ENCODE peak calls at places on chromosomes 3 and 15, in seven cellular contexts. S, P, U, F, A, D and W are unnamed samples.
A peak's percentile ranks its signal among the peaks of the same experiment; 100 is the strongest.

GRCh38 chr3:57048052-57048671 is 12.3 kb upstream of the SPATA12 start:
- DNase-seq in S (no peak), P (no peak), U (peak; percentile 18), F (no peak), A (no peak), D (no peak), W (peak; percentile 45)

GRCh38 chr3:171458056-171458856 is 1.9 kb downstream of the TNIK start:
- DNase-seq in S (no peak), P (peak; percentile 53), U (peak; percentile 29), F (peak; percentile 12), A (no peak), D (peak; percentile 40), W (no peak)

GRCh38 chr3:113696658-113697191 is 283 bp upstream of the USF3 start:
- DNase-seq in S (peak; percentile 99), P (peak; percentile 100), U (peak; percentile 99), F (peak; percentile 99), A (peak; percentile 98), D (peak; percentile 100), W (peak; percentile 100)

GRCh38 chr15:94600496-94600895 is 369.1 kb downstream of the MCTP2 start:
- DNase-seq in S (no peak), P (no peak), U (no peak), F (no peak), A (no peak), D (no peak), W (no peak)

GRCh38 chr15:31452595-31453557 is 126.2 kb downstream of the KLF13 start:
- DNase-seq in S (no peak), P (peak; percentile 20), U (no peak), F (no peak), A (no peak), D (no peak), W (no peak)

GRCh38 chr15:41789662-41790061 is 15.4 kb downstream of the MAPKBP1 start:
- DNase-seq in S (no peak), P (no peak), U (no peak), F (no peak), A (no peak), D (no peak), W (no peak)

GRCh38 chr3:159340877-159341500 is 539.1 kb downstream of the MFSD1 start:
- DNase-seq in S (no peak), P (no peak), U (no peak), F (no peak), A (no peak), D (no peak), W (no peak)

GRCh38 chr3:171804618-171805389 is 5.5 kb downstream of the PLD1 start:
- DNase-seq in S (no peak), P (no peak), U (peak; percentile 59), F (no peak), A (no peak), D (no peak), W (no peak)

GRCh38 chr15:73717802-73718201 is 33.6 kb downstream of the CD276 start:
- DNase-seq in S (no peak), P (no peak), U (no peak), F (no peak), A (no peak), D (no peak), W (no peak)

GRCh38 chr3:170760174-170760526 is 109.8 kb downstream of the RPL22L1 start:
- DNase-seq in S (peak; percentile 40), P (no peak), U (peak; percentile 42), F (no peak), A (no peak), D (no peak), W (no peak)

GRCh38 chr15:98840010-98840409 is 167.6 kb downstream of the PGPEP1L start:
- DNase-seq in S (no peak), P (no peak), U (no peak), F (no peak), A (no peak), D (no peak), W (no peak)

GRCh38 chr3:185828755-185829154 is 3.9 kb upstream of the IGF2BP2 start:
- DNase-seq in S (no peak), P (no peak), U (no peak), F (no peak), A (no peak), D (no peak), W (no peak)

GRCh38 chr3:112647122-112647521 is 6.2 kb upstream of the CCDC80 start:
- DNase-seq in S (peak; percentile 85), P (peak; percentile 43), U (peak; percentile 81), F (no peak), A (no peak), D (peak; percentile 98), W (peak; percentile 86)

GRCh38 chr3:108477511-108478147 is 32.8 kb downstream of the MYH15 start:
- DNase-seq in S (peak; percentile 72), P (peak; percentile 43), U (peak; percentile 66), F (peak; percentile 41), A (peak; percentile 66), D (peak; percentile 71), W (peak; percentile 77)

GRCh38 chr3:16825617-16826204 is 59.0 kb upstream of the PLCL2 start:
- DNase-seq in S (no peak), P (no peak), U (no peak), F (no peak), A (no peak), D (no peak), W (no peak)

GRCh38 chr3:184776916-184777315 is 35.0 kb upstream of the VPS8 start:
- DNase-seq in S (no peak), P (no peak), U (no peak), F (no peak), A (no peak), D (no peak), W (no peak)

GRCh38 chr15:52262364-52262763 is 33.2 kb downstream of the MYO5C start:
- DNase-seq in S (no peak), P (no peak), U (peak; percentile 19), F (peak; percentile 18), A (no peak), D (peak; percentile 41), W (no peak)

GRCh38 chr3:177597325-177598109 is 400.2 kb upstream of the TBL1XR1 start:
- DNase-seq in S (peak; percentile 75), P (no peak), U (peak; percentile 63), F (no peak), A (no peak), D (no peak), W (peak; percentile 19)

GRCh38 chr3:133401374-133402135 is 1.7 kb downstream of the BFSP2 start:
- DNase-seq in S (peak; percentile 77), P (no peak), U (no peak), F (no peak), A (no peak), D (no peak), W (no peak)

GRCh38 chr3:194671511-194671899 is 486 bp downstream of the LSG1 start:
- DNase-seq in S (peak; percentile 52), P (no peak), U (peak; percentile 60), F (no peak), A (no peak), D (peak; percentile 44), W (no peak)

DNA sequence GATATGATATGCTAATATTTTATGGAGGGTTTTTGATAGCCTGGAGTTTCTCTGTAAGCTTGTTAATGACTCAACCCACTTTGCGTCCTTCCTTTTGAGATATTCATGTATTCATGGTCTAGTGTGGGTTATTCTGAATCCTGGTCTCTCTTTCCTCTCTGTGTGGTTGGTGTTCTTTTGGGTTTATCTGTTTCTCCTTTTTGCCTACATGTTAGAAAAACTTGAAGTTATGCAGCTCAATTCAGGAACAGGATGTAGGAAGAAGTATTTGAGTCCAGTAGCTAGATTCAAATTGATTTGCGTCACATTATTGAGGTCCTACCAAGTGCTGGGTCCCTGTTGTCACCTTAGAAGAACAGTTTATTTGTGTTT is 28.1 kb downstream of the CMTM7 start:
- DNase-seq in S (no peak), P (no peak), U (no peak), F (no peak), A (no peak), D (no peak), W (no peak)
- H3K18ac ChIP-seq in S (peak overlapping the region; percentile 85), P (peak overlapping the region; percentile 18), U (peak overlapping the region; percentile 23), F (no peak overlapping the region), A (peak overlapping the region; percentile 44), D (no peak overlapping the region), W (no peak overlapping the region)

DNA sequence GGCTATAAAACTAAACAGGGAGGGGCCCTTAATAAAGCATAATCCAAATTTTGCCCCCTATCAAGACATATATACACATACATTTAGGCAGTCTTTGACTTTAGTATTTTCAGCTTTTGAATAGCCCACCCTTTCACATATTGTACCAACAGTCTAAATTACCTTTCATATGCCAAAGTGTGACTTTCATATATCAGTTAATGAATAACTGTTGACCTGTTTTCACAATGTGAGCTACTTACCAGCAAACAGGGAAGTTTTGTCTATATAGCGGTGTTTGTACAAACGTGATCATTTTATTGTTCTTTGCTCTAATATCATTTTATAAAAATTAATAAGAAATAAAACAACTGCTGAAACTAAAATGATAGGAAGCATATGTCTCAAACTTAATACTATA is 28.0 kb downstream of the CEP152 start:
- DNase-seq in S (no peak), P (no peak), U (no peak), F (no peak), A (no peak), D (no peak), W (no peak)
- H3K18ac ChIP-seq in S (no peak overlapping the region), P (no peak overlapping the region), U (no peak overlapping the region), F (no peak overlapping the region), A (no peak overlapping the region), D (no peak overlapping the region), W (no peak overlapping the region)

GRCh38 chr3:95797081-95797480 is 1017.3 kb upstream of the EPHA6 start:
- DNase-seq in S (no peak), P (no peak), U (no peak), F (no peak), A (no peak), D (no peak), W (no peak)

GRCh38 chr3:95798628-95799027 is 1015.8 kb upstream of the EPHA6 start:
- DNase-seq in S (no peak), P (no peak), U (no peak), F (no peak), A (no peak), D (no peak), W (no peak)
- H3K18ac ChIP-seq in S (no peak overlapping the region), P (no peak overlapping the region), U (no peak overlapping the region), F (no peak overlapping the region), A (no peak overlapping the region), D (no peak overlapping the region), W (no peak overlapping the region)

GRCh38 chr3:71543371-71544016 is 40.0 kb downstream of the FOXP1 start:
- DNase-seq in S (no peak), P (no peak), U (no peak), F (no peak), A (no peak), D (no peak), W (no peak)

GRCh38 chr3:71542548-71543370 is 40.8 kb downstream of the FOXP1 start:
- DNase-seq in S (peak; percentile 92), P (no peak), U (peak; percentile 93), F (no peak), A (no peak), D (no peak), W (peak; percentile 17)

GRCh38 chr3:71547254-71548198 is 36.0 kb downstream of the FOXP1 start:
- DNase-seq in S (no peak), P (no peak), U (peak; percentile 35), F (no peak), A (no peak), D (no peak), W (no peak)

GRCh38 chr3:71546781-71547180 is 36.7 kb downstream of the FOXP1 start:
- DNase-seq in S (no peak), P (no peak), U (no peak), F (no peak), A (no peak), D (no peak), W (no peak)

DNA sequence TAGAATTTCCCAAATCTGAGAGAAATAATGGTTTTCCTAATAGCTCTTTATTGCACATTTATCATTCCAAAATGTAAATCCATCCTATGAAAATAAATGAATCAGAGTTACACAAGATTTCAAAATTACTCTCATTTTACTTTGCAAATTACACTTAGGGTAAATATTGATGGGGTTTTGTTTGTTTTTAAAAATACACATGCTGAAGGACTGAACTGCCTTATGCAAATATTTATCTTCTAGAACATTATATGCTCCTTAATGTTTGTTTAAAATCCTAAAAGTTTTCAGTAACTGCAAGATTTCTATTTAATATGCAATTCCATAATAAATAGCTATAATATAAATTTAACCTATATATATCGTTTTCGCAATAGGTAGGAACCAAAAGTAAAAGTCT is 38.2 kb downstream of the FOXP1 start:
- DNase-seq in S (peak; percentile 12), P (no peak), U (no peak), F (no peak), A (no peak), D (no peak), W (no peak)
- H3K18ac ChIP-seq in S (no peak overlapping the region), P (no peak overlapping the region), U (no peak overlapping the region), F (no peak overlapping the region), A (no peak overlapping the region), D (no peak overlapping the region), W (no peak overlapping the region)